ENCODE peak calls at places on chromosomes 2 and 18, in six cellular contexts. S is fibroblast of lung, R is lower lobe of right lung, C is endodermal cell, U is right lobe of liver, Y is neural progenitor cell. K is an unnamed sample.

GRCh38 chr2:223536546-223536945 is 65.6 kb downstream of the SCG2 start:
- DNase-seq in S (peak; percentile 74), R (no peak), C (no peak), U (no peak), Y (no peak), K (no peak)

GRCh38 chr18:32802606-32803451 is 30.0 kb upstream of the KLHL14 start:
- DNase-seq in S (no peak), R (no peak), C (no peak), U (no peak), Y (peak; percentile 16), K (no peak)

GRCh38 chr18:36903215-36903928 is 74.4 kb downstream of the KIAA1328 start:
- DNase-seq in S (peak; percentile 13), R (no peak), C (no peak), U (no peak), Y (no peak), K (no peak)

GRCh38 chr2:136118819-136119716 is 1.1 kb upstream of the CXCR4 start:
- DNase-seq in S (no peak), R (peak; percentile 84), C (peak; percentile 83), U (peak; percentile 70), Y (peak; percentile 66), K (no peak)

GRCh38 chr18:12461326-12461725 is 53.6 kb downstream of the PRELID3A start:
- DNase-seq in S (no peak), R (no peak), C (no peak), U (no peak), Y (no peak), K (no peak)

GRCh38 chr18:1659190-1659589 is 754.5 kb downstream of the ADCYAP1 start:
- DNase-seq in S (no peak), R (peak; percentile 58), C (peak; percentile 43), U (no peak), Y (no peak), K (no peak)

GRCh38 chr2:160275646-160276045 is 75.6 kb upstream of the ITGB6 start:
- DNase-seq in S (no peak), R (no peak), C (no peak), U (no peak), Y (no peak), K (no peak)

GRCh38 chr2:28627722-28628480 is 123.7 kb upstream of the PPP1CB start:
- DNase-seq in S (peak; percentile 89), R (no peak), C (no peak), U (no peak), Y (no peak), K (no peak)

GRCh38 chr2:168568476-168569227 is 112.6 kb downstream of the CERS6 start:
- DNase-seq in S (no peak), R (no peak), C (no peak), U (no peak), Y (no peak), K (no peak)

GRCh38 chr18:50277935-50278334 is 3.4 kb downstream of the MBD1 start:
- DNase-seq in S (peak; percentile 79), R (no peak), C (no peak), U (no peak), Y (no peak), K (no peak)

GRCh38 chr2:202072737-202073396 is at the start of gene KIAA2012:
- DNase-seq in S (no peak), R (no peak), C (peak; percentile 63), U (no peak), Y (peak; percentile 56), K (no peak)

GRCh38 chr2:160427629-160428424 is 65.8 kb downstream of the RBMS1 start:
- DNase-seq in S (peak; percentile 72), R (no peak), C (no peak), U (no peak), Y (no peak), K (no peak)

DNA sequence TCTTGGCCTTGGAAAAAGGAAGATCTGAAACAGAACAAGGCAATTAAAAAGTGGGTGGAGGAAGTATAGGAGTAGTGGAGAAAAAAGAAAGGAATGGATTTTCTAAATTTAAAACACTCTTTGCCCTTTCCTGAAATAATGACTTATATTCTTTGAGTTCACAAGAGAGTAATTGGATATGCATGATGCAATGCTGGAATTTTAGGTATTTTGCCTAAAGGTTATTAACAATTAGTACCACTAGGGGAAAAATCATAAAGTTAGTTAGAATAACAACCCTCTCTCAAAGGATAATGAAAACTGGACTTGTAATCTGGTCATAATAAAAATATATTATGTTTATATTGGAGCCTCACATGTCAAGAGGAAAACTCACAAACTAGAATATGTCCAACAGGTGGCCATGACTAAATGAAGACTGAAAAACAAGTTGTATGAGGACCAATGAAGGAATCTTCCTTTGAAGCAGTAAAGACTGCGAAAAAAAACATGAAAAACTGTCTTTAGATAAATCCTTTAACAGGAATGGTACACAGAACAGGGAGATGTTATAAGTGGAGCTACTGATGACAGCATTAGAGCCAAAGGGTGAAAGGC is 281.8 kb downstream of the NCKAP5 start:
- DNase-seq in S (peak; percentile 27), R (no peak), C (no peak), U (no peak), Y (no peak), K (no peak)
- TF ChIP-seq CTCF in S (no peak), R (no peak), C (no peak), U (no peak), Y (no peak), K (no peak)

DNA sequence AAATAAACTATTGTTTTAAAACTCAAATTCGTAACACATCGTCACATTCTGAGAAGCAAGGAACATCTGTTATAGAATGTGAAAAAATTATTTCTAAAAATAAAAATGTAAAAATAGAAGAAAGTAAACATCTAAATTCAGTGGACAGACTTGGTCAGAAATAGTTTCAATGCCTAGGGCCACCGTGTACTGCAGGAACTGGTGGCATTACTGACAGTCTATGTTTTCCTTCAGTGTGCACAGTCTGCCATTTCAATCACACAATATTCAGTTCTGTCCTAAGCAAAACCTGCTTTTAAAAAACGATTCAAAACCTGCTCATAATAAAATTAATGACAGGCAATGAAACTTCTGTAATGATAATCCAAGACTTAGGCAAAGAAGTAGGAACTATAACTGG is 190.1 kb downstream of the ERBB4 start:
- DNase-seq in S (no peak), R (no peak), C (no peak), U (no peak), Y (no peak), K (no peak)
- H3K4me3 ChIP-seq in S (no peak overlapping the region), R (no peak overlapping the region), C (no peak overlapping the region), U (no peak overlapping the region), Y (no peak overlapping the region), K (no peak overlapping the region)

DNA sequence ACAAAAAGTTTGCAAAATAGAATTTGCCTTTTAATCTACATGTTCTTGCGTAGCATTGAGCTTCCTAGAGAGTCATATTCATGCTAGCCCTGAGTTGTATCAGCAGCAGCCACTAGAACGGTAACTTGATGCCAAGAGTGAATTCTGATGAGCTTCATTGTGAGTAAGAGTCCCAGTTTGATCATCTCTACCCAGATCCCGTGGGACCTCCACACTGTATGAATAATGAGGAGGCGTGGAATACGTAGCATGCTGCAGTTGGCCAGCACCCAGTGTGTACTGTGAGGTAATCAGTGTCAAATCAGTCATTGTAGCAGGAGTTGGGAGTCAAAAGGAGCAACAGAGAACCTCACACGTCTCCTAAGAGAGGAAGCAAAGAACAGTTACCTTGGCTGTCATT is 197.9 kb downstream of the NEDD4L start:
- DNase-seq in S (peak; percentile 94), R (no peak), C (no peak), U (no peak), Y (no peak), K (no peak)
- H3K27ac ChIP-seq in S (no peak overlapping the region), R (no peak overlapping the region), C (no peak overlapping the region), U (no peak overlapping the region), Y (no peak overlapping the region), K (no peak overlapping the region)

DNA sequence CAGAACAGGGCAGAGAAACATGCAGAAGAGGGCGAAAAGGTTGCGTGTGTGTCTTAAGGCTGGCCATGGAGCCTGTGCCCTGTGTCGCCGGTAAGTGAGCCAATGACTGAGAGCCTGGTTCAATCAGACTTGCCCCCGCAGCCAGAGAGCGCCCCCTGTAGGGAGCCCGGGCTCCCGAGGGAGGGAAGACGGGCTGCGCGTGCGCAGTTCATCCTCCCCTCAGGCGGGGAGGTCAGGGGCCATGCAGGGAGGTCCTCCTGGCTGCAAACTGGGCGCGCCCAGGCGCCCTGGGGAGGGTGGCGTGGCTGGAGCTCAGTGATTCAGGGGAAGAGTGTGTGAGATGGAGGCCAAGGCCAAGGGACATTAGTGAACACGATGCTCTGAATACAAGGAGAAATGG is 276.6 kb downstream of the PHLPP1 start:
- DNase-seq in S (no peak), R (no peak), C (no peak), U (no peak), Y (no peak), K (no peak)
- TF ChIP-seq CTCF in S (no peak), R (no peak), C (no peak), U (no peak), Y (no peak), K (no peak)

GRCh38 chr2:50444286-50444685 is 587.6 kb downstream of the NRXN1 start:
- DNase-seq in S (peak; percentile 47), R (no peak), C (no peak), U (no peak), Y (no peak), K (no peak)
- H3K4me3 ChIP-seq in S (no peak overlapping the region), R (no peak overlapping the region), C (no peak overlapping the region), U (no peak overlapping the region), Y (no peak overlapping the region), K (no peak overlapping the region)

DNA sequence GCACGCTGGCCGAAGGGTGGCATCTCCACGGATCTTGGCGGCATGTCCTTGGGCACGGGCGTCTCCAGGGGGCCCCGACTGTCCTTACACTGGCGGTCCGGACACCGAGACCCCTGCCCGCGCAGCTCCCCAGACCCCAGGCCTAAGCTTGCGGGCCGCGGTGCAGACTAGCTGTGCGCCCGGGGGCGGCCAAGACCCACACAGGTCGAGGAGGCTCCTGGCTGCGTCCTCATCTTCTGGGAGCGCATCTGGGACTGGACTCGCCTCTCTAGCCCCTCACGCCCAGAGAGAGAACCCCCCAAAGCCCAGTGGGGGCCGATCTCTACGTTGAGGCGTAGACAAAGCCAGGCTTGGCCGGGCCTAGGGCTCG is 468 bp upstream of the TWIST2 start:
- DNase-seq in S (no peak), R (no peak), C (no peak), U (no peak), Y (no peak), K (no peak)
- H3K27ac ChIP-seq in S (peak overlapping the region; percentile 91), R (peak overlapping the region; percentile 64), C (no peak overlapping the region), U (no peak overlapping the region), Y (no peak overlapping the region), K (no peak overlapping the region)

GRCh38 chr2:179240481-179241451 is 23.9 kb downstream of the SESTD1 start:
- DNase-seq in S (no peak), R (no peak), C (peak; percentile 73), U (no peak), Y (no peak), K (no peak)
- TF ChIP-seq CTCF in S (no peak), R (no peak), C (peak; percentile 75), U (no peak), Y (peak; percentile 50), K (no peak)

GRCh38 chr2:64092502-64092901 is 51.7 kb downstream of the PELI1 start:
- DNase-seq in S (no peak), R (no peak), C (no peak), U (no peak), Y (no peak), K (no peak)

GRCh38 chr2:64086347-64087082 is 57.7 kb downstream of the PELI1 start:
- DNase-seq in S (no peak), R (no peak), C (no peak), U (no peak), Y (no peak), K (no peak)

GRCh38 chr2:64093341-64093740 is 50.9 kb downstream of the PELI1 start:
- DNase-seq in S (no peak), R (no peak), C (no peak), U (no peak), Y (no peak), K (no peak)

GRCh38 chr2:64085936-64086335 is 58.3 kb downstream of the PELI1 start:
- DNase-seq in S (no peak), R (no peak), C (no peak), U (no peak), Y (no peak), K (no peak)

GRCh38 chr2:64090264-64090663 is 54.0 kb downstream of the PELI1 start:
- DNase-seq in S (no peak), R (no peak), C (no peak), U (no peak), Y (no peak), K (no peak)
- H3K4me3 ChIP-seq in S (no peak overlapping the region), R (no peak overlapping the region), C (no peak overlapping the region), U (no peak overlapping the region), Y (no peak overlapping the region), K (no peak overlapping the region)

K was measured in dorsolateral prefrontal cortex.